ENCODE peak calls at places on chromosomes 11 and 22, in five cellular contexts. S is mesendoderm, Q is ACHN, O is colonic mucosa, E is T47D. C is an unnamed sample.

GRCh38 chr11:12090761-12091261 is 19.6 kb upstream of the MICAL2 start:
- DNase-seq in S (peak), Q (no peak), O (peak), E (no peak), C (no peak)

GRCh38 chr22:50485221-50486131 is 1.2 kb upstream of the MIOX start:
- DNase-seq in S (no peak), Q (no peak), O (no peak), E (no peak), C (peak)

GRCh38 chr11:15472405-15472799 is 357.7 kb downstream of the INSC start:
- DNase-seq in S (peak), Q (no peak), O (no peak), E (peak), C (no peak)

GRCh38 chr11:64036081-64037026 is 623 bp downstream of the FLRT1 start:
- DNase-seq in S (no peak), Q (peak), O (no peak), E (no peak), C (peak)

GRCh38 chr11:126469308-126469707 is 113.8 kb downstream of the ST3GAL4 start:
- DNase-seq in S (no peak), Q (no peak), O (no peak), E (no peak), C (no peak)

GRCh38 chr11:75557649-75558494 is 4.2 kb upstream of the SERPINH1 start:
- DNase-seq in S (no peak), Q (peak), O (no peak), E (no peak), C (peak)

GRCh38 chr22:44710474-44711235 is 8.7 kb downstream of the PRR5 start:
- DNase-seq in S (no peak), Q (no peak), O (peak), E (no peak), C (no peak)

GRCh38 chr11:120675171-120675570 is 163.6 kb downstream of the GRIK4 start:
- DNase-seq in S (no peak), Q (no peak), O (no peak), E (no peak), C (no peak)

GRCh38 chr22:29664731-29665130 is 55.1 kb upstream of the CABP7 start:
- DNase-seq in S (no peak), Q (peak), O (no peak), E (no peak), C (no peak)

GRCh38 chr11:128146926-128147605 is 440.3 kb downstream of the ETS1 start:
- DNase-seq in S (no peak), Q (no peak), O (no peak), E (peak), C (no peak)

GRCh38 chr11:15170170-15170569 is 55.4 kb downstream of the INSC start:
- DNase-seq in S (no peak), Q (no peak), O (no peak), E (no peak), C (no peak)

GRCh38 chr22:37831472-37831871 is 8.3 kb downstream of the GALR3 start:
- DNase-seq in S (no peak), Q (no peak), O (no peak), E (no peak), C (no peak)

GRCh38 chr11:68324695-68325094 is 12.3 kb downstream of the LRP5 start:
- DNase-seq in S (no peak), Q (no peak), O (no peak), E (no peak), C (no peak)

GRCh38 chr22:41480397-41480735 is 11.4 kb downstream of the ACO2 start:
- DNase-seq in S (no peak), Q (no peak), O (no peak), E (no peak), C (no peak)

GRCh38 chr11:64745219-64745522 is 1.2 kb upstream of the RASGRP2 start:
- DNase-seq in S (no peak), Q (no peak), O (peak), E (no peak), C (no peak)

GRCh38 chr11:69414773-69415187 is 66.7 kb upstream of the LINC01488 start:
- DNase-seq in S (no peak), Q (no peak), O (no peak), E (no peak), C (no peak)